ENCODE peak calls at places on chromosomes 4 and X, in four cellular contexts. V is suprapubic skin, G is endothelial cell, Z is AG10803. W is an unnamed sample.

GRCh38 chrX:34655496-34656258 is 1.4 kb downstream of the TMEM47 start:
- DNase-seq in V (no peak), Z (peak), G (no peak), W (no peak)

GRCh38 chr4:31370866-31371465 is 650.8 kb downstream of the PCDH7 start:
- DNase-seq in G (peak), V (no peak), Z (peak), W (no peak)

GRCh38 chr4:2036327-2036726 is 22.8 kb upstream of the NAT8L start:
- DNase-seq in G (no peak), Z (no peak), V (no peak), W (no peak)

GRCh38 chr4:147479817-147480216 is 1.1 kb upstream of the EDNRA start:
- DNase-seq in Z (peak), V (no peak), G (no peak), W (no peak)

GRCh38 chr4:84691170-84691691 is 108.3 kb downstream of the CDS1 start:
- DNase-seq in G (no peak), Z (peak), V (no peak), W (peak)

GRCh38 chr4:70874268-70875156 is 27.7 kb upstream of the MOB1B start:
- DNase-seq in V (no peak), Z (no peak), G (no peak), W (no peak)

GRCh38 chr4:73917081-73917501 is 47.9 kb downstream of the CXCL1 start:
- DNase-seq in V (no peak), Z (peak), G (no peak), W (peak)

GRCh38 chr4:1480720-1481119 is 74.5 kb upstream of the NKX1-1 start:
- DNase-seq in G (no peak), V (peak), Z (no peak), W (no peak)

GRCh38 chr4:25654971-25655963 is at the start of gene SLC34A2:
- DNase-seq in Z (no peak), G (peak), V (no peak), W (no peak)

GRCh38 chr4:25878676-25879075 is 15.9 kb upstream of the SEL1L3 start:
- DNase-seq in V (no peak), Z (no peak), G (no peak), W (no peak)

GRCh38 chr4:48635310-48635709 is 144.8 kb downstream of the FRYL start:
- DNase-seq in V (no peak), Z (peak), G (no peak), W (peak)

GRCh38 chrX:51461053-51462050 is 35.0 kb downstream of the NUDT11 start:
- DNase-seq in Z (peak), G (no peak), V (no peak), W (no peak)

GRCh38 chr4:7918981-7919380 is 20.7 kb downstream of the AFAP1 start:
- DNase-seq in V (no peak), G (no peak), Z (no peak), W (no peak)

GRCh38 chr4:7922466-7922865 is 17.2 kb downstream of the AFAP1 start:
- DNase-seq in G (no peak), V (no peak), Z (no peak), W (no peak)

GRCh38 chr4:7915875-7916242 is 23.8 kb downstream of the AFAP1 start:
- DNase-seq in Z (no peak), V (no peak), G (no peak), W (no peak)

GRCh38 chr4:7912826-7913225 is 26.8 kb downstream of the AFAP1 start:
- DNase-seq in Z (no peak), G (no peak), V (no peak), W (no peak)

DNA sequence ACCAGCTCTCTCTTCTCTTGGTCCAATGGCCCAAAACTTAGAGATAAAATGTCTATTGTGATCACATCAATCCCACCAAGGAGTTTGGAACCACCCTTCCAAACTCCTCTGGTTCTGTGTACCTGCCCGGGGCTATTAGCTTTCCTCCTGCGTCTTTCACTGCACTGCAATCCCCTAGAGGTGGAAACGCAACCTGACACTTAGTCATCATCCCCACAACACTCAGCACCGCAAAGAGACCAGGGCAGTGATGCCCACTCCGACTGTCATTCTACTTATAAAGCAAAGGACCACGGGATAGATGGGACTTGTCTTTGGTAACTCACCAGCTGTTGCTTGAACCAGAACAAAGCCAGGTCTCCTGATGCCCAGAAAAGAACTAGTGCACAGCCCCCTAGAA is 22.0 kb downstream of the AFAP1 start:
- DNase-seq in Z (no peak), G (no peak), V (no peak), W (no peak)
- TF ChIP-seq CTCF in Z (no peak), G (no peak), V (no peak), W (no peak)

DNA sequence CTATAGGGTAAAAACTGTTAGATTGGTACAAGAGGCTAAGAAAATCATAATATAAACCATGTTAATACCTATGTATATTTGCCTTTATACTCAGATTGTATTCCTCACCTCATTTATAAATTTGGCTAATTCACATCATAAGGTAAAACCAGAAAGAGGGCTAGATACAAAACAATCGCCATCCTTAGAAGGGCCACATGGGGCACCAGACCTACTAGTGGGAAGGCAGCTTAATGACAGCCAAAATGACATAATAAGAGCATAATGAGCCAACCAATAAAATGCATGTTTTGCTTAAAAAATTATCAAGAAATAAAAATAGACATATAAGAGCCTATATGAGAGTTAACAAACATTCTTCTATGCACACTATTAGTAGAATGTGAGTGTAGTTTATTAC is 107.3 kb upstream of the PRDX4 start:
- DNase-seq in Z (no peak), V (no peak), G (no peak), W (no peak)
- TF ChIP-seq CTCF in Z (no peak), V (no peak), G (no peak), W (no peak)

DNA sequence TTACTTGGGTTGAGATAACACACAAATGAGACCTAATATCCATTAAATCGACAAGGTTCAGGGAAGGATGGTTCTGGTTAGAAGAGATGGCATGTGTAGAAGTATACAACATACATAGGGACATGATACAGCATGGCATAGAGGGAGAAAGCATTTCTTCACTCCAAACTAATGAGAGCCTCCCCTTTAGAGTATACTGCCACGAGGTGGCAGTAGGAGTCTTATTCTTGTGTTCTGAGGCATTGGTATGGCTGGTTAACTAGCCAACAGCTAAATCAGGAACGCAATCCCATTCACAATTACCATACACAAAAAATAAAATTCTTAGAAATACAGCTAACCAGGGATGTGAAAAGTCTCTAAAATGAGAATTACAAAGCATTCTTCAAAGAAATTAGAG is 29.1 kb upstream of the TRO start:
- DNase-seq in G (peak), Z (peak), V (no peak), W (no peak)
- TF ChIP-seq CTCF in G (no peak), Z (peak), V (no peak), W (peak)

GRCh38 chr4:145870155-145871020 is 68.2 kb downstream of the ZNF827 start:
- DNase-seq in Z (no peak), G (no peak), V (no peak), W (no peak)

GRCh38 chr4:145865274-145865941 is 73.2 kb downstream of the ZNF827 start:
- DNase-seq in G (no peak), V (no peak), Z (no peak), W (no peak)

GRCh38 chr4:145867416-145867815 is 71.2 kb downstream of the ZNF827 start:
- DNase-seq in V (no peak), Z (peak), G (no peak), W (no peak)

GRCh38 chr4:145871209-145871608 is 67.4 kb downstream of the ZNF827 start:
- DNase-seq in V (no peak), Z (no peak), G (no peak), W (no peak)

DNA sequence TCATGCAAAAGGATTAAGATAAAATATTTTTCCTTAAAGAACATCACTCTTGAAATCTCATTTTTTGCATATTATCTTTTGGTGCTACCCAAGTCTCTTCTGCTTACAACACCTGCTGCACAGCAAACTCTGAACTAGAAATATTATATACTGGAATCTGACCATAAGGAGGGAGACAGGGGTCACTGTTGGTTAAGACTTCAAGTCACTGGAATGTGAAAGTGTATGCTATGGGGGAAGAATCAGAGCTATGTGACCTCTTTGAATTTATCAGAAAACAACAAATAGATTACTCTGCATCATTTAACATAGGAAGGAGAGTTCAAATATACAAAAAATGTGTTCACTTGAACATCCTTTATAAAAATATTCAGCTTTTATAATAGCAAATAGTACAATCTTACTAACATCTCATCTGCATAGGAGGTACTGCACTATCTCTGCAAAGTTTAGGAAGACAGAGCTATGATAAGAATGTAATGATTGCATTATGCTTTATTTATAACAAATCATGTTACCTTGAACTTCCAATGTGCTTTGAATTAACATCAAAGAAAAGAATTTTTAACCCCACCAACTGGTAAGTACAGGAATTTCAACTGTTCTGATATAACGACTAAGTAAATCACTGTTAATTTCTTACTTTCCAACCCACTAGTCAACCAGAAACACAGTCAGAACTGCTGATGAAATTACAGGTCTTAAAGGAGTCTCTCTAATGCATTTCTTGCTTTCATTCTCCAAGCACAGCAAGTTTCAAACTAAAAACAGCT is 69.8 kb downstream of the ZNF827 start:
- DNase-seq in G (no peak), Z (peak), V (no peak), W (no peak)
- TF ChIP-seq CTCF in G (peak), Z (peak), V (no peak), W (peak)

W was measured in kidney epithelial cell.